ENCODE peak calls at places on chromosomes 12 and 14, in four cellular contexts. One of them, this sample, is unnamed.

GRCh38 chr14:39641224-39641623 is 209.0 kb upstream of the FBXO33 start:
- DNase-seq in IMR-90: no peak
- DNase-seq in heart left ventricle: no peak
- DNase-seq in transverse colon: no peak
- DNase-seq in this sample: no peak

GRCh38 chr12:30448038-30448437 is 247.6 kb downstream of the IPO8 start:
- DNase-seq in IMR-90: no peak
- DNase-seq in heart left ventricle: no peak
- DNase-seq in transverse colon: no peak
- DNase-seq in this sample: no peak

GRCh38 chr12:88577537-88577936 is 2.7 kb downstream of the KITLG start:
- DNase-seq in IMR-90: no peak
- DNase-seq in heart left ventricle: no peak
- DNase-seq in transverse colon: no peak
- DNase-seq in this sample: no peak

GRCh38 chr12:102970780-102971179 is 13.3 kb downstream of the ASCL1 start:
- DNase-seq in IMR-90: no peak
- DNase-seq in heart left ventricle: no peak
- DNase-seq in transverse colon: no peak
- DNase-seq in this sample: no peak

GRCh38 chr14:39138450-39138849 is 24.3 kb downstream of the GEMIN2 start:
- DNase-seq in IMR-90: peak; percentile 63
- DNase-seq in heart left ventricle: no peak
- DNase-seq in transverse colon: no peak
- DNase-seq in this sample: no peak

GRCh38 chr12:56358836-56359532 is 923 bp downstream of the STAT2 start:
- DNase-seq in IMR-90: peak; percentile 87
- DNase-seq in heart left ventricle: no peak
- DNase-seq in transverse colon: peak; percentile 24
- DNase-seq in this sample: no peak

GRCh38 chr14:97571861-97572555 is 774.8 kb downstream of the VRK1 start:
- DNase-seq in IMR-90: no peak
- DNase-seq in heart left ventricle: no peak
- DNase-seq in transverse colon: no peak
- DNase-seq in this sample: no peak

GRCh38 chr14:66405158-66405557 is 81.0 kb upstream of the CCDC196 start:
- DNase-seq in IMR-90: peak; percentile 1
- DNase-seq in heart left ventricle: no peak
- DNase-seq in transverse colon: no peak
- DNase-seq in this sample: no peak

GRCh38 chr14:22319526-22320352 is 269.3 kb downstream of the DAD1 start:
- DNase-seq in IMR-90: peak; percentile 61
- DNase-seq in heart left ventricle: peak; percentile 29
- DNase-seq in transverse colon: peak; percentile 45
- DNase-seq in this sample: peak; percentile 76

GRCh38 chr12:12823811-12824210 is 10.7 kb downstream of the DDX47 start:
- DNase-seq in IMR-90: no peak
- DNase-seq in heart left ventricle: no peak
- DNase-seq in transverse colon: no peak
- DNase-seq in this sample: no peak

GRCh38 chr12:109214131-109214530 is 95.0 kb downstream of the FOXN4 start:
- DNase-seq in IMR-90: no peak
- DNase-seq in heart left ventricle: no peak
- DNase-seq in transverse colon: no peak
- DNase-seq in this sample: no peak

GRCh38 chr12:12510141-12510540 is 52.5 kb downstream of the DUSP16 start:
- DNase-seq in IMR-90: peak; percentile 92
- DNase-seq in heart left ventricle: no peak
- DNase-seq in transverse colon: no peak
- DNase-seq in this sample: no peak

GRCh38 chr12:47686645-47687240 is 19.1 kb downstream of the RPAP3 start:
- DNase-seq in IMR-90: peak; percentile 67
- DNase-seq in heart left ventricle: no peak
- DNase-seq in transverse colon: no peak
- DNase-seq in this sample: peak; percentile 29

GRCh38 chr14:56217380-56218045 is 99.3 kb downstream of the PELI2 start:
- DNase-seq in IMR-90: no peak
- DNase-seq in heart left ventricle: no peak
- DNase-seq in transverse colon: no peak
- DNase-seq in this sample: no peak

GRCh38 chr12:52419656-52420055 is 13.5 kb upstream of the KRT82 start:
- DNase-seq in IMR-90: no peak
- DNase-seq in heart left ventricle: no peak
- DNase-seq in transverse colon: no peak
- DNase-seq in this sample: no peak

GRCh38 chr14:60095781-60096450 is 4.2 kb downstream of the PCNX4 start:
- DNase-seq in IMR-90: peak; percentile 93
- DNase-seq in heart left ventricle: no peak
- DNase-seq in transverse colon: no peak
- DNase-seq in this sample: no peak

GRCh38 chr12:2959194-2959507 is at the start of gene TEAD4:
- DNase-seq in IMR-90: peak; percentile 74
- DNase-seq in heart left ventricle: peak; percentile 73
- DNase-seq in transverse colon: peak; percentile 71
- DNase-seq in this sample: peak; percentile 44

GRCh38 chr12:80565276-80565675 is 121.2 kb downstream of the PTPRQ start:
- DNase-seq in IMR-90: peak; percentile 84
- DNase-seq in heart left ventricle: no peak
- DNase-seq in transverse colon: no peak
- DNase-seq in this sample: no peak

GRCh38 chr12:101737476-101737875 is 1.8 kb downstream of the SYCP3 start:
- DNase-seq in IMR-90: no peak
- DNase-seq in heart left ventricle: no peak
- DNase-seq in transverse colon: no peak
- DNase-seq in this sample: no peak

GRCh38 chr14:87109271-87109670 is 883.7 kb downstream of the GALC start:
- DNase-seq in IMR-90: no peak
- DNase-seq in heart left ventricle: no peak
- DNase-seq in transverse colon: no peak
- DNase-seq in this sample: no peak

GRCh38 chr14:38409081-38409705 is 153.3 kb upstream of the CLEC14A start:
- DNase-seq in IMR-90: peak; percentile 55
- DNase-seq in heart left ventricle: no peak
- DNase-seq in transverse colon: no peak
- DNase-seq in this sample: no peak

GRCh38 chr14:54451961-54452360 is 10.8 kb upstream of the CNIH1 start:
- DNase-seq in IMR-90: no peak
- DNase-seq in heart left ventricle: no peak
- DNase-seq in transverse colon: no peak
- DNase-seq in this sample: no peak

GRCh38 chr12:83850531-83850930 is 1062.1 kb downstream of the SLC6A15 start:
- DNase-seq in IMR-90: no peak
- DNase-seq in heart left ventricle: no peak
- DNase-seq in transverse colon: no peak
- DNase-seq in this sample: no peak
- TF ChIP-seq POLR2A in IMR-90: no peak
- TF ChIP-seq POLR2A in heart left ventricle: no peak
- TF ChIP-seq POLR2A in transverse colon: no peak
- TF ChIP-seq POLR2A in this sample: no peak

GRCh38 chr14:50532502-50533313 is at the start of gene MAP4K5:
- DNase-seq in IMR-90: peak; percentile 89
- DNase-seq in heart left ventricle: peak; percentile 93
- DNase-seq in transverse colon: peak; percentile 94
- DNase-seq in this sample: peak; percentile 93

GRCh38 chr14:50529288-50530179 is 2.8 kb downstream of the MAP4K5 start:
- DNase-seq in IMR-90: peak; percentile 31
- DNase-seq in heart left ventricle: no peak
- DNase-seq in transverse colon: no peak
- DNase-seq in this sample: no peak

GRCh38 chr14:50531595-50532501 is 521 bp downstream of the MAP4K5 start:
- DNase-seq in IMR-90: peak; percentile 29
- DNase-seq in heart left ventricle: peak; percentile 58
- DNase-seq in transverse colon: peak; percentile 51
- DNase-seq in this sample: peak; percentile 75

GRCh38 chr14:50530358-50530757 is 2.0 kb downstream of the MAP4K5 start:
- DNase-seq in IMR-90: peak; percentile 69
- DNase-seq in heart left ventricle: no peak
- DNase-seq in transverse colon: no peak
- DNase-seq in this sample: no peak

GRCh38 chr14:50530794-50531193 is 1.6 kb downstream of the MAP4K5 start:
- DNase-seq in IMR-90: no peak
- DNase-seq in heart left ventricle: no peak
- DNase-seq in transverse colon: no peak
- DNase-seq in this sample: no peak
- H3K27ac ChIP-seq in IMR-90: peak overlapping the region; percentile 97
- H3K27ac ChIP-seq in heart left ventricle: no peak overlapping the region
- H3K27ac ChIP-seq in transverse colon: peak overlapping the region; percentile 99
- H3K27ac ChIP-seq in this sample: no peak overlapping the region

DNA sequence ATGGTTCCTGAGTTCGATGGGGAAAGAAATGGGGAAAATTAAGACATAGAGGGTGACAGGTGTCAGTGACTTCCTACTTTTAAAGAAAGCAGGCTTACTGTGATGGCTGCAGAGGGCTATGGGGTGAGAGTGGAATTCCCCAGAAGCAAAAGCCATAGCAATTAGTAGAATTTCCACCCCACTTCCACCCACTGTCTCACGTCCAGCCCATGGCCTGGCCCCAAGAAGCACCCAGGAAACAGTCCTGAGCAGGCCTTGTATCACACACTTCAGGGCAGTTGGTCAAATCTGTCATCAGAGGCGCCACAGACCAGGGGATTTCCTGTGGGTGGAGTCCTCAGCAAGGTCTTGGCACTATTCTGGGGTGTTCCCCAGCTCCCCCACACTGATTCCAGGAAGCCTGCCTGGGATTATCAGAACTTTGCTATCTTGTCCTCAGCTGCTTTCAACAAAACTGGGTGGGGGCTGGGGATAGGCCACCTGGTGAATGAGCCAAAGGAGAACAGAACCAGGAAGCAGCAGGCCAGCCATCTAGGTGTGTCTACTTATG is 120.1 kb upstream of the CCND2 start:
- DNase-seq in IMR-90: no peak
- DNase-seq in heart left ventricle: no peak
- DNase-seq in transverse colon: peak; percentile 50
- DNase-seq in this sample: no peak
- TF ChIP-seq POLR2A in IMR-90: no peak
- TF ChIP-seq POLR2A in heart left ventricle: no peak
- TF ChIP-seq POLR2A in transverse colon: no peak
- TF ChIP-seq POLR2A in this sample: no peak

GRCh38 chr14:100067481-100067880 is 2.3 kb downstream of the EVL start:
- DNase-seq in IMR-90: no peak
- DNase-seq in heart left ventricle: no peak
- DNase-seq in transverse colon: no peak
- DNase-seq in this sample: no peak

GRCh38 chr14:100066984-100067383 is 1.8 kb downstream of the EVL start:
- DNase-seq in IMR-90: no peak
- DNase-seq in heart left ventricle: no peak
- DNase-seq in transverse colon: no peak
- DNase-seq in this sample: no peak

GRCh38 chr14:100063314-100063941 is 1.8 kb upstream of the EVL start:
- DNase-seq in IMR-90: no peak
- DNase-seq in heart left ventricle: no peak
- DNase-seq in transverse colon: no peak
- DNase-seq in this sample: no peak

GRCh38 chr14:100065942-100066574 is 836 bp downstream of the EVL start:
- DNase-seq in IMR-90: no peak
- DNase-seq in heart left ventricle: no peak
- DNase-seq in transverse colon: peak; percentile 66
- DNase-seq in this sample: no peak

GRCh38 chr14:100065161-100065871 is at the start of gene EVL:
- DNase-seq in IMR-90: no peak
- DNase-seq in heart left ventricle: no peak
- DNase-seq in transverse colon: peak; percentile 71
- DNase-seq in this sample: no peak
- H3K27ac ChIP-seq in IMR-90: no peak within 1 kb of the TSS
- H3K27ac ChIP-seq in heart left ventricle: peak within 1 kb of the TSS; percentile 24
- H3K27ac ChIP-seq in transverse colon: peak within 1 kb of the TSS; percentile 67
- H3K27ac ChIP-seq in this sample: no peak within 1 kb of the TSS

DNA sequence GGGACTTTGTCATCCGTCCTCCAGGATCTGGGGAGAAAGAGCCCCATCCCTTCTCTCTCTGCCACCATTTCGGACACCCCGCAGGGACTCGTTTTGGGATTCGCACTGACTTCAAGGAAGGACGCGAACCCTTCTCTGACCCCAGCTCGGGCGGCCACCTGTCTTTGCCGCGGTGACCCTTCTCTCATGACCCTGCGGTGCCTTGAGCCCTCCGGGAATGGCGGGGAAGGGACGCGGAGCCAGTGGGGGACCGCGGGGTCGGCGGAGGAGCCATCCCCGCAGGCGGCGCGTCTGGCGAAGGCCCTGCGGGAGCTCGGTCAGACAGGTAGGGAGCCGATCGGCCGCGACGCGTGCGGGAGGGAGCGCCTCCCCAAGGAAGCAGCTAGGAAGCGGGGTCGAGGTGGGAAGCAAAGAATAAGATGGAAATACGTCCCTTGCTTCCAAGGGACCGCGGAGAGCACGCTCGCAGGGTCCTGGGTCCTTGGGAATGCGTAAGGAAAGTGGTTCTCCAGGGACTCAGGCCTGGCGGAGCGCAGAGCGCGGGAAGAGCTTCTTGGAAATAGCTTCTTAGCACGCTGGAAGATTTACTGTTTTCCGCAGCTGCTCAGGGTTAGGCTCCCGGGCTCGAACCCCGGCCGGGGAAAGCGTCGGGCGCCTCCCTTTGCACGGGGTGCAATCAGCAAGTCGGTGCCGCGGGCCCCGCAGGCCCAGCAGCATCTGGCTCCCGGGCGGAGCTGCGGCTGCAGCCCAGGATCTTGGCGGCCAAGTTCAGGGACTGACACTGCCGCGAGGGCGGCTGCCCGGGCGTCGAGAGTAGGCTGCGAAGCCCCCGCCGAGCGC is 457 bp downstream of the SOCS2 start:
- DNase-seq in IMR-90: peak; percentile 23
- DNase-seq in heart left ventricle: peak; percentile 46
- DNase-seq in transverse colon: peak; percentile 41
- DNase-seq in this sample: peak; percentile 43
- TF ChIP-seq POLR2A in IMR-90: no peak
- TF ChIP-seq POLR2A in heart left ventricle: no peak
- TF ChIP-seq POLR2A in transverse colon: no peak
- TF ChIP-seq POLR2A in this sample: no peak

GRCh38 chr14:75275598-75275997 is 3.0 kb upstream of the FOS start:
- DNase-seq in IMR-90: no peak
- DNase-seq in heart left ventricle: no peak
- DNase-seq in transverse colon: no peak
- DNase-seq in this sample: no peak
- H3K27ac ChIP-seq in IMR-90: no peak overlapping the region
- H3K27ac ChIP-seq in heart left ventricle: no peak overlapping the region
- H3K27ac ChIP-seq in transverse colon: peak overlapping the region; percentile 98
- H3K27ac ChIP-seq in this sample: no peak overlapping the region

GRCh38 chr12:93677195-93678064 is at the start of gene CRADD:
- DNase-seq in IMR-90: peak; percentile 99
- DNase-seq in heart left ventricle: peak; percentile 79
- DNase-seq in transverse colon: peak; percentile 82
- DNase-seq in this sample: peak; percentile 93
- TF ChIP-seq POLR2A in IMR-90: peak; percentile 86
- TF ChIP-seq POLR2A in heart left ventricle: peak; percentile 73
- TF ChIP-seq POLR2A in transverse colon: peak; percentile 79
- TF ChIP-seq POLR2A in this sample: peak; percentile 62

GRCh38 chr14:71467419-71467818 is 464.8 kb upstream of the RGS6 start:
- DNase-seq in IMR-90: no peak
- DNase-seq in heart left ventricle: no peak
- DNase-seq in transverse colon: no peak
- DNase-seq in this sample: no peak

GRCh38 chr14:71468701-71469100 is 463.5 kb upstream of the RGS6 start:
- DNase-seq in IMR-90: no peak
- DNase-seq in heart left ventricle: no peak
- DNase-seq in transverse colon: no peak
- DNase-seq in this sample: no peak

GRCh38 chr14:71472281-71472960 is 459.8 kb upstream of the RGS6 start:
- DNase-seq in IMR-90: peak; percentile 21
- DNase-seq in heart left ventricle: no peak
- DNase-seq in transverse colon: no peak
- DNase-seq in this sample: no peak

GRCh38 chr14:71471604-71472003 is 460.6 kb upstream of the RGS6 start:
- DNase-seq in IMR-90: no peak
- DNase-seq in heart left ventricle: no peak
- DNase-seq in transverse colon: no peak
- DNase-seq in this sample: no peak

GRCh38 chr14:71469936-71470335 is 462.3 kb upstream of the RGS6 start:
- DNase-seq in IMR-90: no peak
- DNase-seq in heart left ventricle: no peak
- DNase-seq in transverse colon: no peak
- DNase-seq in this sample: no peak
- H3K27ac ChIP-seq in IMR-90: no peak overlapping the region
- H3K27ac ChIP-seq in heart left ventricle: no peak overlapping the region
- H3K27ac ChIP-seq in transverse colon: no peak overlapping the region
- H3K27ac ChIP-seq in this sample: no peak overlapping the region